ENCODE peak calls at places on chromosomes 1 and 21, in seven cellular contexts. T is HFFc6, V is AG04450, L is astrocyte of the spinal cord, F is brain microvascular endothelial cell, C is cardiac fibroblast, N is HCT116. H is an unnamed sample.

GRCh38 chr1:48677306-48678287 is 99.1 kb downstream of the BEND5 start:
- DNase-seq in N (peak; percentile 37), C (peak; percentile 72), T (no peak), V (no peak), F (peak; percentile 35), L (peak; percentile 67), H (peak; percentile 61)

GRCh38 chr1:2177541-2177940 is 17.0 kb downstream of the FAAP20 start:
- DNase-seq in N (no peak), T (no peak), F (no peak), V (no peak), C (no peak), L (no peak), H (no peak)

GRCh38 chr1:47230692-47231313 is 1.2 kb downstream of the TAL1 start:
- DNase-seq in V (no peak), F (no peak), N (no peak), L (no peak), T (no peak), C (no peak), H (peak; percentile 34)

GRCh38 chr1:5755552-5756125 is 236.6 kb downstream of the NPHP4 start:
- DNase-seq in V (no peak), L (no peak), N (no peak), T (no peak), F (no peak), C (no peak), H (no peak)

GRCh38 chr21:42039911-42040351 is 29.8 kb upstream of the ZBTB21 start:
- DNase-seq in C (peak; percentile 71), L (no peak), F (peak; percentile 78), V (peak; percentile 93), T (peak; percentile 72), N (no peak), H (no peak)

GRCh38 chr1:221449801-221450470 is 292.0 kb downstream of the DUSP10 start:
- DNase-seq in V (no peak), N (no peak), T (peak; percentile 32), L (peak; percentile 41), F (peak; percentile 76), C (peak; percentile 48), H (no peak)

GRCh38 chr1:78121650-78122210 is 76.0 kb downstream of the GIPC2 start:
- DNase-seq in C (no peak), L (no peak), V (no peak), F (no peak), N (no peak), T (no peak), H (no peak)

GRCh38 chr1:74592580-74593355 is 80.4 kb upstream of the LRRC53 start:
- DNase-seq in L (no peak), T (no peak), N (no peak), F (no peak), V (no peak), C (no peak), H (no peak)

GRCh38 chr21:43916691-43917514 is 51.9 kb downstream of the AGPAT3 start:
- DNase-seq in C (no peak), L (no peak), F (no peak), V (no peak), N (no peak), T (no peak), H (no peak)

GRCh38 chr21:44637018-44637850 is at the start of gene KRTAP10-10:
- DNase-seq in C (no peak), V (no peak), T (no peak), L (no peak), N (no peak), F (no peak), H (no peak)

GRCh38 chr1:235266325-235266724 is 61.7 kb downstream of the ARID4B start:
- DNase-seq in C (peak; percentile 44), F (no peak), V (no peak), L (peak; percentile 24), T (no peak), N (no peak), H (no peak)

GRCh38 chr1:65393345-65393744 is 27.1 kb upstream of the LEPR start:
- DNase-seq in N (no peak), L (peak; percentile 62), C (peak; percentile 18), T (peak; percentile 42), V (no peak), F (peak; percentile 44), H (no peak)

GRCh38 chr1:43968348-43968948 is 1.4 kb upstream of the DPH2 start:
- DNase-seq in N (no peak), V (no peak), F (no peak), T (no peak), L (no peak), C (peak; percentile 39), H (peak; percentile 57)

GRCh38 chr1:119686661-119687060 is 25.1 kb upstream of the PHGDH start:
- DNase-seq in N (no peak), F (no peak), T (no peak), C (no peak), L (no peak), V (no peak), H (no peak)

GRCh38 chr1:57353589-57353988 is 70.3 kb downstream of the DAB1 start:
- DNase-seq in N (no peak), V (peak; percentile 6), L (no peak), F (no peak), T (peak; percentile 1), C (no peak), H (no peak)

GRCh38 chr1:65924471-65924870 is 131.8 kb downstream of the PDE4B start:
- DNase-seq in T (peak; percentile 78), C (peak; percentile 64), V (peak; percentile 61), N (no peak), L (peak; percentile 84), F (peak; percentile 85), H (no peak)

GRCh38 chr1:210143465-210144062 is 89.0 kb upstream of the SERTAD4 start:
- DNase-seq in L (peak; percentile 89), C (peak; percentile 81), N (peak; percentile 58), V (peak; percentile 51), T (peak; percentile 63), F (peak; percentile 76), H (peak; percentile 79)

GRCh38 chr21:26107439-26107838 is 63.1 kb downstream of the APP start:
- DNase-seq in T (no peak), N (no peak), V (no peak), C (no peak), F (no peak), L (no peak), H (no peak)

GRCh38 chr1:186235696-186236095 is 139.4 kb downstream of the TPR start:
- DNase-seq in L (no peak), F (no peak), T (no peak), N (no peak), C (no peak), V (no peak), H (no peak)

GRCh38 chr1:43853161-43853921 is 80.3 kb upstream of the ARTN start:
- DNase-seq in F (no peak), T (peak; percentile 68), V (no peak), C (peak; percentile 85), N (no peak), L (peak; percentile 83), H (no peak)

GRCh38 chr1:119011706-119012105 is 23.6 kb upstream of the TBX15 start:
- DNase-seq in V (no peak), F (no peak), N (no peak), L (no peak), C (no peak), T (no peak), H (no peak)

GRCh38 chr1:20095564-20096434 is 23.5 kb downstream of the PLA2G2D start:
- DNase-seq in N (no peak), T (no peak), L (no peak), F (no peak), C (peak; percentile 45), V (no peak), H (no peak)

GRCh38 chr1:2783069-2783434 is 18.4 kb downstream of the TTC34 start:
- DNase-seq in L (no peak), F (no peak), N (no peak), V (no peak), T (no peak), C (no peak), H (no peak)

GRCh38 chr1:12810691-12811408 is 19.7 kb downstream of the PRAMEF1 start:
- DNase-seq in C (no peak), V (no peak), N (no peak), L (peak; percentile 3), F (no peak), T (no peak), H (no peak)

GRCh38 chr1:208951908-208952307 is 631.6 kb upstream of the CAMK1G start:
- DNase-seq in L (no peak), T (no peak), C (no peak), N (no peak), V (no peak), F (no peak), H (no peak)

GRCh38 chr1:32241011-32241763 is 5.8 kb upstream of the FAM167B start:
- DNase-seq in C (peak; percentile 61), F (peak; percentile 16), L (peak; percentile 50), N (no peak), T (peak; percentile 25), V (no peak), H (peak; percentile 28)
- TF ChIP-seq CTCF in C (no peak), F (peak; percentile 12), L (no peak), N (no peak), T (no peak), V (no peak), H (no peak)

DNA sequence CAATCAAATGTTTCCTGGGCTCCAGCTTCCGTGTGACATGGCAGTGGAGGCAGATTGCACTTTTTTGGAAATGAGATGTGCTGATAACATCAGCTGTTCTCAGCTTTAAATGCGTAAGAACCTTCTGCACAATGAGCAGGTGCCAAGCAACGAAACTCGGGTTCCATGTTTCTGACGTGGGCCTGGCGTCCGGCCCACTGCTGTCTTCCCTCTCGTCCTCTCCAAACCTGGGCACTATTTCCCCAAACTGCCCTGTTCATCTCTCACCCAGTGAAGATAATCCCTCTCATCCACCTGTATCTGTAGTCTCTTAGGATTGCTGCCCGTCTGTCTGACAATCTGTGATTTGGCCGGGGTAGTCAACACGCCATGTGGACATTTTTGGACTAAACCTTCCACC is 50.1 kb upstream of the CNTN2 start:
- DNase-seq in V (no peak), C (no peak), N (no peak), L (no peak), F (no peak), T (no peak), H (no peak)
- TF ChIP-seq CTCF in V (no peak), C (no peak), N (no peak), L (no peak), F (no peak), T (no peak), H (no peak)

GRCh38 chr1:23466423-23466989 is 17.5 kb downstream of the ASAP3 start:
- DNase-seq in C (no peak), F (no peak), N (no peak), L (no peak), T (no peak), V (no peak), H (no peak)
- TF ChIP-seq CTCF in C (no peak), F (no peak), N (no peak), L (no peak), T (no peak), V (no peak), H (no peak)

GRCh38 chr1:24308365-24309015 is 10.7 kb upstream of the GRHL3 start:
- DNase-seq in F (no peak), N (no peak), T (peak; percentile 40), L (peak; percentile 32), C (peak; percentile 57), V (no peak), H (no peak)
- TF ChIP-seq CTCF in F (peak; percentile 69), N (peak; percentile 29), T (peak; percentile 65), L (peak; percentile 49), C (peak; percentile 41), V (peak; percentile 53), H (peak; percentile 37)

GRCh38 chr1:166017395-166017794 is 149.4 kb downstream of the FAM78B start:
- DNase-seq in L (no peak), T (no peak), C (no peak), N (no peak), V (no peak), F (no peak), H (no peak)
- TF ChIP-seq CTCF in L (no peak), T (no peak), C (no peak), N (no peak), V (no peak), F (no peak), H (peak; percentile 26)

GRCh38 chr1:230698130-230698529 is 15.8 kb downstream of the AGT start:
- DNase-seq in C (no peak), F (no peak), V (no peak), T (no peak), L (no peak), N (no peak), H (no peak)
- TF ChIP-seq CTCF in C (no peak), F (no peak), V (no peak), T (no peak), L (no peak), N (peak; percentile 9), H (no peak)